ENCODE peak calls at places on chromosomes 16 and 17, in six cellular contexts. K is GM12865; U is activated CD8-positive, alpha-beta T cell treated with anti-CD3 and anti-CD28 coated beads for 36 hours; L is lower lobe of right lung; R is colonic mucosa; J is cardiac fibroblast. Z is an unnamed sample.

GRCh38 chr16:49884033-49884707 is 28.3 kb upstream of the ZNF423 start:
- DNase-seq in R (peak; percentile 78), L (no peak), U (no peak), K (no peak), J (no peak), Z (peak; percentile 21)

GRCh38 chr16:87487361-87487924 is 5.4 kb downstream of the ZCCHC14 start:
- DNase-seq in L (peak; percentile 77), J (peak; percentile 48), U (peak; percentile 28), K (no peak), R (peak; percentile 90), Z (peak; percentile 87)

GRCh38 chr16:84421938-84422220 is 53.5 kb downstream of the ATP2C2 start:
- DNase-seq in J (no peak), K (no peak), R (no peak), L (no peak), U (no peak), Z (no peak)

GRCh38 chr17:50615818-50616217 is 18.9 kb upstream of the ABCC3 start:
- DNase-seq in L (no peak), U (no peak), R (no peak), K (no peak), J (peak; percentile 33), Z (no peak)

GRCh38 chr16:84704253-84704652 is 4.5 kb downstream of the USP10 start:
- DNase-seq in R (no peak), U (no peak), L (no peak), K (no peak), J (no peak), Z (no peak)

GRCh38 chr17:76672270-76672851 is 28.8 kb upstream of the ST6GALNAC1 start:
- DNase-seq in L (no peak), R (peak; percentile 74), U (peak; percentile 11), J (no peak), K (peak; percentile 29), Z (no peak)

GRCh38 chr17:50279181-50279526 is 4.9 kb downstream of the TMEM92 start:
- DNase-seq in J (peak; percentile 41), R (no peak), K (no peak), L (no peak), U (no peak), Z (peak; percentile 74)

GRCh38 chr16:27671410-27671809 is 121.5 kb downstream of the KATNIP start:
- DNase-seq in L (no peak), K (no peak), J (no peak), U (no peak), R (no peak), Z (no peak)

GRCh38 chr17:43701318-43701743 is 39.6 kb upstream of the MEOX1 start:
- DNase-seq in K (peak; percentile 70), R (no peak), L (peak; percentile 54), J (peak; percentile 55), U (peak; percentile 88), Z (no peak)

GRCh38 chr16:3149630-3150345 is 15.0 kb downstream of the ZNF213 start:
- DNase-seq in J (peak; percentile 65), K (peak; percentile 80), U (peak; percentile 83), L (peak; percentile 83), R (peak; percentile 83), Z (peak; percentile 90)

GRCh38 chr17:45063198-45063597 is 2.1 kb downstream of the NMT1 start:
- DNase-seq in R (no peak), U (no peak), K (peak; percentile 75), J (no peak), L (no peak), Z (no peak)

GRCh38 chr16:81710596-81710995 is 68.5 kb upstream of the PLCG2 start:
- DNase-seq in L (no peak), R (no peak), J (no peak), U (no peak), K (no peak), Z (no peak)

GRCh38 chr16:22977294-22977697 is 163.3 kb downstream of the HS3ST2 start:
- DNase-seq in L (no peak), K (peak; percentile 17), R (no peak), J (peak; percentile 7), U (no peak), Z (peak; percentile 12)

GRCh38 chr16:65773319-65773874 is 593.1 kb upstream of the CDH5 start:
- DNase-seq in R (no peak), L (no peak), J (no peak), U (no peak), K (peak; percentile 21), Z (no peak)

GRCh38 chr17:21025446-21025845 is 17.4 kb downstream of the USP22 start:
- DNase-seq in L (no peak), J (peak; percentile 78), U (no peak), R (no peak), K (no peak), Z (no peak)

GRCh38 chr17:9240659-9241370 is 219.5 kb downstream of the NTN1 start:
- DNase-seq in L (no peak), R (peak; percentile 84), J (peak; percentile 55), K (no peak), U (no peak), Z (no peak)

GRCh38 chr16:78931267-78932060 is 669.1 kb downstream of the MAF start:
- DNase-seq in L (no peak), J (no peak), R (no peak), K (no peak), U (no peak), Z (no peak)

GRCh38 chr17:74099441-74100340 is 103.8 kb upstream of the RPL38 start:
- DNase-seq in K (no peak), R (no peak), U (no peak), J (no peak), L (no peak), Z (no peak)

GRCh38 chr17:38674013-38674748 is 576 bp downstream of the EPOP start:
- DNase-seq in K (peak; percentile 44), J (no peak), U (peak; percentile 52), R (no peak), L (peak; percentile 58), Z (peak; percentile 75)

GRCh38 chr16:85249418-85249817 is 137.1 kb upstream of the CIBAR2 start:
- DNase-seq in U (no peak), K (no peak), L (no peak), J (no peak), R (no peak), Z (no peak)

GRCh38 chr16:54366005-54366634 is 79.5 kb upstream of the IRX3 start:
- DNase-seq in K (no peak), L (no peak), J (no peak), U (no peak), R (no peak), Z (no peak)

GRCh38 chr16:26345951-26346350 is 654.2 kb downstream of the HS3ST4 start:
- DNase-seq in L (no peak), J (no peak), K (no peak), R (no peak), U (no peak), Z (no peak)

GRCh38 chr17:62797959-62798358 is 10.2 kb downstream of the MARCHF10 start:
- DNase-seq in R (no peak), K (no peak), U (no peak), J (peak; percentile 77), L (no peak), Z (no peak)

GRCh38 chr17:55601874-55602364 is 90.7 kb upstream of the SMIM36 start:
- DNase-seq in J (peak; percentile 74), U (peak; percentile 14), R (no peak), K (peak; percentile 69), L (no peak), Z (peak; percentile 44)

GRCh38 chr16:63530974-63531373 is 1494.7 kb upstream of the CDH8 start:
- DNase-seq in K (no peak), R (no peak), U (no peak), L (no peak), J (no peak), Z (no peak)

GRCh38 chr16:63527404-63527803 is 1491.2 kb upstream of the CDH8 start:
- DNase-seq in K (no peak), L (no peak), R (no peak), J (no peak), U (no peak), Z (no peak)

GRCh38 chr16:63530208-63530607 is 1494.0 kb upstream of the CDH8 start:
- DNase-seq in R (no peak), K (no peak), U (no peak), J (peak; percentile 2), L (no peak), Z (no peak)
- TF ChIP-seq CTCF in R (no peak), K (no peak), U (no peak), J (peak; percentile 25), L (no peak), Z (no peak)

GRCh38 chr16:5175263-5175662 is 77.7 kb upstream of the EEF2KMT start:
- DNase-seq in R (peak; percentile 26), L (no peak), K (no peak), J (no peak), U (no peak), Z (no peak)

DNA sequence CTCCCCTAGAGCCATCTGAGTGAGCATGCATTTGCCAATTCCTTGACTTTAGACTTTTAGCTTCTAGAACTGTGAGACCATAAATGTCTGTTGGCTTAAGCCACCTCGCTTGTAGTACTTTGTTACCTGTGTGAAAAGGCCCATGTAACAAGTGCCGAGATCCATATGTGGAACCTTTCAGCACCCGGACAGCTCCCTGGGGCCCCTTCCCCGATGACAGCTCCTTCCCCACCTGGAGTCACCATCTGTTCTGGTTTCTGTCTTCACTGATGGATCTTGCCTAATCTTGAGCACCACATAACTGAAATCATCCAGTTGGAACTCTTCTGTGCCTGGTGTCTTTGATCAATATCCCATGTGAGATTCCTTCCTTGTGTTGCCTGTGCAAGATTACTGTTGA is 78.9 kb upstream of the EEF2KMT start:
- DNase-seq in U (peak; percentile 5), J (no peak), L (no peak), R (no peak), K (no peak), Z (no peak)
- TF ChIP-seq CTCF in U (no peak), J (no peak), L (no peak), R (no peak), K (no peak), Z (no peak)

DNA sequence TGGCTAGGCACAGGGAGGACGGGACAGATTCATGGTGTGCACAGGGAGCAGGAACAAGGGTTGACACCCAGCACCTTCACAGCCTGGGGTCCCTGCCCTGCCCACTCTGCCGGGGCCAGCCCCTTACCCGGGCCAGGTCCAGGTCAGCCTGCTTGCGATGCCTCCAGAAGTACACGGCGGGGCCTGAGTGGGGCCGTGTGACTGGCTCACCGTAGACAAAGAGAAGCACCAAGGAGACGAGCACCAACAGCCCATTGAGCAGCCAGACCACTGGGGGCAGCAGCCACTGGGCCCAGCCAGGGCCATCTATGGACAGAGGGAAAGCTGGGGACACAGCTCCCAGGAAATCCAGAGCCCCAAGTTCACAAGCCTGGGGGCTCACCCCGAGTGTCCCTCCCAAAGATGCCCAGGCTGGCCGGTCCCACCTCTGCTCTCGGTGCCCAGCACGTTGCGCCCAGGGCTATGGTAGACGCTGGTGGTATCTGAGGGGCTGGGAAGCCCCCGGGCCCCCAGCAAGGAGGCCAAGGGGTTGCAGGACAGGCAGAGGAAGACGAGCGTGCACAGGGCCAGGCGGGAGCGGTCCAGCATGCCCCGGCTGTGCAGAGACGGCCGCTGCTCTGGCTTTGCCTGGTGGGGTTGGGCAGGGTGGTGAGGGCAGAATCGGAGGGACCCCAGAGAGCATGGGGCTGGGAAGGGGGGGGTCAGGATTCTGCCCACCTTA is 19.8 kb downstream of the SREBF1 start:
- DNase-seq in U (no peak), R (no peak), J (no peak), L (no peak), K (no peak), Z (no peak)
- TF ChIP-seq CTCF in U (no peak), R (no peak), J (peak; percentile 4), L (no peak), K (no peak), Z (no peak)

DNA sequence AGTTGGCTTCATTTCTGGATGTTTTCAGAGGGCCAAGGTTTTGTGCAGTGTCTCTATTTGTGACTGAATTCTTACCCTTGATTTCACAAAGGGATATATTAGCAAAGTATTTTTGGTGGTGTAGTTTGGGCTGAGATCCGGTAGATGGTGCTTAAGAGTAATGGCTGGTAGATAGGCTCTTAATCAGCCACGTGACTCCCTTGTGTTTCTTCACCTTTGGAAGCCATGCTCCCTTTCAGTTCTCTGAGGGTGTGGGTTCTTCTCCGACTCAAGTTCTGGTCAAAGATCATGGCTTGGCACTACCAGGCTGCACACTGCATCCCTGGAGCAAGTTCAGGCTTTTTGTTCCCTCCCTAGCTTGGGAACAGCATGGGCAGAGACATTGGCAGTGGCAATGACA is 887.3 kb downstream of the CDH8 start:
- DNase-seq in U (no peak), R (no peak), L (no peak), J (no peak), K (peak; percentile 1), Z (no peak)
- TF ChIP-seq CTCF in U (no peak), R (no peak), L (no peak), J (no peak), K (no peak), Z (no peak)